ENCODE peak calls at places on chromosomes 4 and X, in nine cellular contexts. A, B, F, W, Z, D, O, J and N are unnamed samples.

GRCh38 chrX:39815621-39816020 is 282.1 kb downstream of the BCOR start:
- DNase-seq in A (peak; percentile 11), B (no peak), F (no peak), W (no peak), Z (no peak), D (no peak), O (no peak), J (no peak), N (no peak)

GRCh38 chr4:39637572-39638357 is 900 bp downstream of the SMIM14 start:
- DNase-seq in A (peak; percentile 71), B (peak; percentile 60), F (peak; percentile 72), W (no peak), Z (peak; percentile 48), D (peak; percentile 74), O (peak; percentile 56), J (peak; percentile 64), N (peak; percentile 67)

GRCh38 chr4:42654606-42655005 is 2.3 kb downstream of the ATP8A1 start:
- DNase-seq in A (peak; percentile 52), B (no peak), F (peak; percentile 79), W (no peak), Z (peak; percentile 17), D (no peak), O (peak; percentile 92), J (no peak), N (peak; percentile 40)

GRCh38 chr4:78542373-78542772 is 9.2 kb upstream of the ANXA3 start:
- DNase-seq in A (peak; percentile 57), B (no peak), F (no peak), W (no peak), Z (no peak), D (no peak), O (peak; percentile 80), J (no peak), N (peak; percentile 77)

GRCh38 chrX:57178605-57179004 is 41.4 kb upstream of the SPIN2A start:
- DNase-seq in A (no peak), B (no peak), F (no peak), W (no peak), Z (no peak), D (no peak), O (no peak), J (no peak), N (no peak)

GRCh38 chrX:119118780-119119395 is 8.7 kb downstream of the KIAA1210 start:
- DNase-seq in A (peak; percentile 58), B (peak; percentile 26), F (peak; percentile 33), W (peak; percentile 36), Z (peak; percentile 51), D (peak; percentile 34), O (peak; percentile 60), J (peak; percentile 4), N (peak; percentile 36)

GRCh38 chrX:109635151-109635550 is 10.2 kb upstream of the KCNE5 start:
- DNase-seq in A (peak; percentile 26), B (no peak), F (peak; percentile 19), W (peak; percentile 17), Z (no peak), D (no peak), O (peak; percentile 23), J (no peak), N (peak; percentile 24)

GRCh38 chr4:137641554-137641953 is 109.3 kb upstream of the PCDH18 start:
- DNase-seq in A (peak; percentile 93), B (no peak), F (peak; percentile 38), W (no peak), Z (peak; percentile 57), D (no peak), O (peak; percentile 93), J (no peak), N (no peak)

GRCh38 chrX:140190441-140191108 is 225.3 kb upstream of the CXorf66 start:
- DNase-seq in A (peak; percentile 7), B (no peak), F (peak; percentile 12), W (no peak), Z (no peak), D (no peak), O (peak; percentile 1), J (no peak), N (peak; percentile 3)

GRCh38 chr4:131063878-131064277 is 1967.9 kb downstream of the C4orf33 start:
- DNase-seq in A (no peak), B (no peak), F (no peak), W (no peak), Z (no peak), D (no peak), O (no peak), J (no peak), N (peak; percentile 34)

GRCh38 chr4:105934381-105934780 is 39.1 kb downstream of the NPNT start:
- DNase-seq in A (no peak), B (no peak), F (no peak), W (no peak), Z (no peak), D (no peak), O (no peak), J (no peak), N (no peak)

GRCh38 chr4:173399016-173399415 is at the start of gene SCRG1:
- DNase-seq in A (peak; percentile 40), B (peak; percentile 36), F (peak; percentile 6), W (no peak), Z (peak; percentile 38), D (no peak), O (no peak), J (peak; percentile 27), N (no peak)

GRCh38 chrX:149512225-149512885 is 7.2 kb upstream of the IDS start:
- DNase-seq in A (peak; percentile 64), B (peak; percentile 35), F (peak; percentile 37), W (no peak), Z (peak; percentile 50), D (peak; percentile 53), O (peak; percentile 44), J (peak; percentile 37), N (peak; percentile 72)

GRCh38 chr4:22268350-22269025 is 247.4 kb downstream of the ADGRA3 start:
- DNase-seq in A (no peak), B (no peak), F (no peak), W (no peak), Z (no peak), D (no peak), O (no peak), J (no peak), N (peak; percentile 68)

GRCh38 chr4:180057198-180057821 is 2185.9 kb upstream of the TENM3 start:
- DNase-seq in A (no peak), B (no peak), F (peak; percentile 6), W (no peak), Z (no peak), D (no peak), O (no peak), J (no peak), N (no peak)
- TF ChIP-seq CTCF in A (no peak), B (no peak), F (no peak), W (peak; percentile 9), Z (no peak), D (no peak), O (no peak), J (no peak), N (no peak)

GRCh38 chr4:155441475-155441874 is 64.7 kb upstream of the MAP9 start:
- DNase-seq in A (no peak), B (no peak), F (no peak), W (no peak), Z (no peak), D (no peak), O (no peak), J (no peak), N (no peak)

GRCh38 chr4:155445306-155445705 is 68.5 kb upstream of the MAP9 start:
- DNase-seq in A (no peak), B (no peak), F (no peak), W (no peak), Z (no peak), D (no peak), O (no peak), J (no peak), N (no peak)

GRCh38 chr4:155444695-155445094 is 67.9 kb upstream of the MAP9 start:
- DNase-seq in A (no peak), B (no peak), F (no peak), W (no peak), Z (no peak), D (no peak), O (no peak), J (no peak), N (no peak)

DNA sequence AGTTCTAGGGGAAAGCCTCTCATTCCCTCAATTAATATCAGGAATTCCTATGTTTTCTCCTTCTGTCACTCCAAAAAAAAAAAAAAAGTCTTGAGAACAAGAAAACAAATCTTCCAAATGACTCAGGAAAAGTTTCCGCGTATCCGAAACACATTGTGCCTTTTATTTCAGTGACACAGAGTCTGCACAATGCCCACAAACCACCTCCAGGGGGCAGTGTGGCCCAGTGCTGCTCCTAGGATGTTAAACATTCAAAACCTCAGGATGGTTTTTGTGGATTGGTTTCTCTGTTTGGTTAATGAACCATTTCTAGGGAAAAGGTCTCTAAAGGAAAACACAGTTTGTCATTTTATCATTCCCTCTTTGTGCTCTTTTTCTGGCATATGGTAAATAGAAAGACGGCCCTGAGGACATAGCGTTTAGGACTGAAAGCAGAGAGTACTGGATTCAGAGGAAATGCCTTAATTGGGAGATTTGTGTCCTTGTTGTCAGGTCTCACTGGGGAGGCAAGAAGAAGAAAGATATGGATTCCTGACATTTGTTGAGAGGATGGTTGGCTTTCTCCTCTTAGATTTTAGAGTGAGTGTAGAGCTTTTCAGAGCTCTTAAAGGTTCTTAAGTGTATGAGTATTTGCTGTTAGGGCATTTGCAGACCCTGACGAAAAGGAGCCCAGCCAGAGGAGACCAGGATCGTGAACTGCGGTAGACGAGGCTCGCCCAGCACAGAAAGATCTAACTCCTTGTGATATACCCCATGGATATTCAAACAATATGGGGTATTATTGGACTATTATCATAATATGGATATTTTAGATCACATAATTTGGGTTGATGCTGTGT is 65.7 kb upstream of the MAP9 start:
- DNase-seq in A (peak; percentile 79), B (peak; percentile 85), F (peak; percentile 76), W (peak; percentile 35), Z (peak; percentile 93), D (peak; percentile 79), O (peak; percentile 83), J (peak; percentile 81), N (peak; percentile 77)
- H3K4me3 ChIP-seq in A (no peak overlapping the region), B (peak overlapping the region; percentile 47), F (no peak overlapping the region), W (no peak overlapping the region), Z (peak overlapping the region; percentile 19), D (no peak overlapping the region), O (no peak overlapping the region), J (no peak overlapping the region), N (no peak overlapping the region)

GRCh38 chrX:85544609-85545008 is 165.1 kb upstream of the POF1B start:
- DNase-seq in A (peak; percentile 0), B (no peak), F (no peak), W (no peak), Z (no peak), D (no peak), O (peak; percentile 1), J (no peak), N (no peak)
- TF ChIP-seq CTCF in A (no peak), B (peak; percentile 53), F (peak; percentile 32), W (peak; percentile 40), Z (peak; percentile 29), D (peak; percentile 63), O (peak; percentile 38), J (no peak), N (peak; percentile 30)

DNA sequence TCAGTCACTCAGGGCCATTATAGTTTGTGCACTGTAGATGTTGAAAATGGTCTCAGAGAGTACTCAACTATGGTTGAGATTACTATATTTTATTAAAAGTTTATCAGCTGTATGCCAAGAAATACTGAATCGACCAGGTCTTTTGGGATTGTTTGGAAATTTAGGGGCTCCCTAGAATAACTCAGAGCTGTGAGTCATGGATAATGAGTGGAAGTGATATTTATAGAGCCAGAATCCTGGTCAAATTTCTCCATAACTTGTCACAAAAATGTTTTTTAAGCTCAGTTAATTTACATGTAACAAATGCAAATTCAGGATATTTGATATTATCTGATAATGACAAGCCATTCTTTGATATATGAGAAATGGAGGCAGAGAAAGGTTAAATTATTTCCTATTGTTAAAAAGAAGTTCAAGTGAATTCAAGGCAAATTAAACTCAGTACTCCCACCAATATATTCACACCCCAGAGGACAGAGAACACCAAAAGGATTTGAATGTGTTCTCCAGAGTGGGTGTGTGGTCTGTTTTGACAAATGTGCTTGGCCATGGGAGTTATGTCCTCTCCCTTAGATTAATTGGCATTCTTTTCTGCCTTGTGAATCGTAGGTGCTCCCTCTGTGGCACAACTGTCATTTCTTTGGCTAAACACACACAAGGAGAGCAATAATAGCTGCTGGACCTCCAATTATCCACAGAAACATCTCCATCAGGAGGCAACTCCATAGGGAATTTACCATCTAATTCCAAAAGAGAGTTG is 37.7 kb downstream of the ARHGAP24 start:
- DNase-seq in A (no peak), B (no peak), F (no peak), W (no peak), Z (no peak), D (no peak), O (peak; percentile 43), J (no peak), N (no peak)
- H3K4me3 ChIP-seq in A (no peak overlapping the region), B (no peak overlapping the region), F (no peak overlapping the region), W (no peak overlapping the region), Z (no peak overlapping the region), D (no peak overlapping the region), O (no peak overlapping the region), J (no peak overlapping the region), N (no peak overlapping the region)